ENCODE peak calls at places on chromosomes 13 and 19, in nine cellular contexts. One of them, this sample, is unnamed. For H3K9me3, the result is how much of the 10 kb centered on the place peaks cover.

GRCh38 chr19:2221250-2221831 is 14.8 kb downstream of the PLEKHJ1 start:
- DNase-seq in IMR-90: peak
- DNase-seq in CD8-positive, alpha-beta T cell: no peak
- DNase-seq in pancreas: no peak
- DNase-seq in thyroid gland: no peak
- DNase-seq in heart left ventricle: no peak
- DNase-seq in adrenal gland: peak
- DNase-seq in cardiac muscle cell: no peak
- DNase-seq in fibroblast of lung: peak
- DNase-seq in this sample: no peak

GRCh38 chr19:48481846-48482639 is 12.9 kb downstream of the CYTH2 start:
- DNase-seq in adrenal gland: no peak
- DNase-seq in CD8-positive, alpha-beta T cell: no peak
- DNase-seq in IMR-90: no peak
- DNase-seq in heart left ventricle: no peak
- DNase-seq in pancreas: no peak
- DNase-seq in fibroblast of lung: no peak
- DNase-seq in cardiac muscle cell: no peak
- DNase-seq in thyroid gland: no peak
- DNase-seq in this sample: no peak

GRCh38 chr19:10535613-10536012 is 8.1 kb upstream of the ATG4D start:
- DNase-seq in cardiac muscle cell: no peak
- DNase-seq in thyroid gland: no peak
- DNase-seq in CD8-positive, alpha-beta T cell: no peak
- DNase-seq in heart left ventricle: no peak
- DNase-seq in fibroblast of lung: no peak
- DNase-seq in adrenal gland: no peak
- DNase-seq in pancreas: no peak
- DNase-seq in IMR-90: peak
- DNase-seq in this sample: no peak

GRCh38 chr13:64007334-64007733 is 2591.7 kb upstream of the PCDH20 start:
- DNase-seq in fibroblast of lung: no peak
- DNase-seq in pancreas: no peak
- DNase-seq in heart left ventricle: no peak
- DNase-seq in adrenal gland: no peak
- DNase-seq in thyroid gland: no peak
- DNase-seq in IMR-90: peak
- DNase-seq in CD8-positive, alpha-beta T cell: no peak
- DNase-seq in cardiac muscle cell: no peak
- DNase-seq in this sample: no peak

GRCh38 chr19:28208745-28209144 is 1004.2 kb downstream of the UQCRFS1 start:
- DNase-seq in thyroid gland: no peak
- DNase-seq in IMR-90: no peak
- DNase-seq in CD8-positive, alpha-beta T cell: no peak
- DNase-seq in heart left ventricle: no peak
- DNase-seq in cardiac muscle cell: no peak
- DNase-seq in adrenal gland: no peak
- DNase-seq in pancreas: no peak
- DNase-seq in fibroblast of lung: no peak
- DNase-seq in this sample: no peak

GRCh38 chr13:26929971-26930730 is 169.6 kb upstream of the GPR12 start:
- DNase-seq in pancreas: no peak
- DNase-seq in CD8-positive, alpha-beta T cell: peak
- DNase-seq in thyroid gland: peak
- DNase-seq in fibroblast of lung: peak
- DNase-seq in heart left ventricle: peak
- DNase-seq in IMR-90: peak
- DNase-seq in adrenal gland: peak
- DNase-seq in cardiac muscle cell: peak
- DNase-seq in this sample: peak

GRCh38 chr13:92164822-92165221 is 766.4 kb downstream of the GPC5 start:
- DNase-seq in IMR-90: no peak
- DNase-seq in heart left ventricle: no peak
- DNase-seq in pancreas: no peak
- DNase-seq in fibroblast of lung: no peak
- DNase-seq in cardiac muscle cell: no peak
- DNase-seq in thyroid gland: no peak
- DNase-seq in CD8-positive, alpha-beta T cell: no peak
- DNase-seq in adrenal gland: no peak
- DNase-seq in this sample: no peak

GRCh38 chr19:16001481-16002312 is 52.9 kb downstream of the OR10H4 start:
- DNase-seq in fibroblast of lung: peak
- DNase-seq in CD8-positive, alpha-beta T cell: no peak
- DNase-seq in thyroid gland: no peak
- DNase-seq in adrenal gland: no peak
- DNase-seq in cardiac muscle cell: peak
- DNase-seq in heart left ventricle: no peak
- DNase-seq in IMR-90: peak
- DNase-seq in pancreas: no peak
- DNase-seq in this sample: no peak

GRCh38 chr13:42215578-42216421 is 56.2 kb upstream of the AKAP11 start:
- DNase-seq in pancreas: no peak
- DNase-seq in thyroid gland: peak
- DNase-seq in cardiac muscle cell: peak
- DNase-seq in IMR-90: peak
- DNase-seq in adrenal gland: peak
- DNase-seq in fibroblast of lung: peak
- DNase-seq in CD8-positive, alpha-beta T cell: no peak
- DNase-seq in heart left ventricle: no peak
- DNase-seq in this sample: no peak

GRCh38 chr13:50229935-50230334 is 214.7 kb downstream of the KCNRG start:
- DNase-seq in heart left ventricle: no peak
- DNase-seq in cardiac muscle cell: peak
- DNase-seq in thyroid gland: no peak
- DNase-seq in IMR-90: no peak
- DNase-seq in fibroblast of lung: peak
- DNase-seq in pancreas: no peak
- DNase-seq in CD8-positive, alpha-beta T cell: no peak
- DNase-seq in adrenal gland: no peak
- DNase-seq in this sample: no peak

GRCh38 chr13:94708031-94708571 is 4.2 kb downstream of the SOX21 start:
- DNase-seq in heart left ventricle: no peak
- DNase-seq in adrenal gland: no peak
- DNase-seq in cardiac muscle cell: no peak
- DNase-seq in fibroblast of lung: no peak
- DNase-seq in CD8-positive, alpha-beta T cell: no peak
- DNase-seq in thyroid gland: no peak
- DNase-seq in pancreas: no peak
- DNase-seq in IMR-90: no peak
- DNase-seq in this sample: no peak

GRCh38 chr19:33395561-33396550 is 22.3 kb downstream of the CEBPG start:
- DNase-seq in adrenal gland: no peak
- DNase-seq in IMR-90: peak
- DNase-seq in CD8-positive, alpha-beta T cell: no peak
- DNase-seq in cardiac muscle cell: peak
- DNase-seq in pancreas: peak
- DNase-seq in fibroblast of lung: peak
- DNase-seq in heart left ventricle: peak
- DNase-seq in thyroid gland: peak
- DNase-seq in this sample: no peak

GRCh38 chr19:35266904-35267817 is 1.6 kb upstream of the USF2 start:
- DNase-seq in CD8-positive, alpha-beta T cell: no peak
- DNase-seq in adrenal gland: peak
- DNase-seq in cardiac muscle cell: no peak
- DNase-seq in IMR-90: peak
- DNase-seq in pancreas: peak
- DNase-seq in heart left ventricle: peak
- DNase-seq in thyroid gland: peak
- DNase-seq in fibroblast of lung: peak
- DNase-seq in this sample: peak

GRCh38 chr13:33322965-33323668 is 37.6 kb upstream of the STARD13 start:
- DNase-seq in fibroblast of lung: no peak
- DNase-seq in IMR-90: no peak
- DNase-seq in pancreas: no peak
- DNase-seq in thyroid gland: no peak
- DNase-seq in cardiac muscle cell: no peak
- DNase-seq in adrenal gland: no peak
- DNase-seq in CD8-positive, alpha-beta T cell: no peak
- DNase-seq in heart left ventricle: no peak
- DNase-seq in this sample: no peak

GRCh38 chr13:41603917-41604316 is 146.6 kb downstream of the RGCC start:
- DNase-seq in fibroblast of lung: peak
- DNase-seq in pancreas: no peak
- DNase-seq in IMR-90: peak
- DNase-seq in heart left ventricle: no peak
- DNase-seq in adrenal gland: peak
- DNase-seq in thyroid gland: peak
- DNase-seq in CD8-positive, alpha-beta T cell: no peak
- DNase-seq in cardiac muscle cell: peak
- DNase-seq in this sample: no peak

DNA sequence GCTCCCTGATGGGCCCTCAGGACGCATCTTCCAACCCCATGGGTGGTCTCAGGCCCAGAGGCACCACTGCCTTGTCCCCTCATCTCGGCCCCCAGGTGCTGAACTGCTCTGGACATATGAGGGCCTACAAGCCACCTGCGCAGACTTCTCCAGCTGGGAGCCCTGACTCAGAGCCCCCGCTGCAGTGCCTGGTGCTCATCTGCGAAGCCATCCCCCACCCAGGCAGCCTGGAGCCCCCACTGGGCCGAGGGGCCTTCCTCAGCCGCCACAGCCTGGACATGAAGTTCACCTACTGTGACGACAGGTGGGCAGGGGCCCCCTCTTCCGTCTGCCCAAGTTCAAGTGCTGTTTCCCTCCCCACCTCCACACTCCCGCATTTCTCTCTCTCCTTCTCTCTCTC is 12.2 kb downstream of the HIF3A start:
- DNase-seq in adrenal gland: no peak
- DNase-seq in heart left ventricle: no peak
- DNase-seq in fibroblast of lung: no peak
- DNase-seq in cardiac muscle cell: no peak
- DNase-seq in thyroid gland: no peak
- DNase-seq in IMR-90: no peak
- DNase-seq in pancreas: no peak
- DNase-seq in CD8-positive, alpha-beta T cell: no peak
- DNase-seq in this sample: no peak
- TF ChIP-seq CTCF in adrenal gland: no peak
- TF ChIP-seq CTCF in heart left ventricle: no peak
- TF ChIP-seq CTCF in fibroblast of lung: no peak
- TF ChIP-seq CTCF in cardiac muscle cell: no peak
- TF ChIP-seq CTCF in thyroid gland: no peak
- TF ChIP-seq CTCF in IMR-90: no peak
- TF ChIP-seq CTCF in pancreas: no peak
- TF ChIP-seq CTCF in CD8-positive, alpha-beta T cell: no peak
- TF ChIP-seq CTCF in this sample: no peak

DNA sequence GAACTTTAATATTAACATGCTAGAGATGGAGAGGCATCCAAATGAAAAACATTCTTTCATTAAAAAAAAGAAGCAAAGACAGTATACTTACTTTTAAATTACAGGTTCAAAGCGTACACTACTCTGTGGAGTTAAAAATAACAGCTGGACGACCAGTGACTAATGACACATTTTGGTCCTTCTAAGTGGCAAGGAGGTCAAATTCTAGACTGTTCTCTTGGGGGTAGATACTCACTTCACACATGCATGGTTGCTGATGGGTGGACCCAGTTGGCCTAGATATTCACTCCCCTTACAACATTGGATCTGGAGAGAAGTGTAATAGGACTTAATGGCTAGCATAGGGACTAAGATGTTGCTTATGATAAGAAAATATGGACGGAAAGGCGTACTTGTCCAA is 302.2 kb downstream of the DNAJC15 start:
- DNase-seq in CD8-positive, alpha-beta T cell: no peak
- DNase-seq in pancreas: no peak
- DNase-seq in adrenal gland: no peak
- DNase-seq in heart left ventricle: no peak
- DNase-seq in cardiac muscle cell: no peak
- DNase-seq in fibroblast of lung: no peak
- DNase-seq in IMR-90: no peak
- DNase-seq in thyroid gland: no peak
- DNase-seq in this sample: no peak
- H3K4me3 ChIP-seq in CD8-positive, alpha-beta T cell: no peak
- H3K4me3 ChIP-seq in pancreas: no peak
- H3K4me3 ChIP-seq in adrenal gland: no peak
- H3K4me3 ChIP-seq in heart left ventricle: no peak
- H3K4me3 ChIP-seq in cardiac muscle cell: no peak
- H3K4me3 ChIP-seq in fibroblast of lung: no peak
- H3K4me3 ChIP-seq in IMR-90: no peak
- H3K4me3 ChIP-seq in thyroid gland: no peak
- H3K4me3 ChIP-seq in this sample: no peak

GRCh38 chr13:19057588-19058340 is 123.9 kb downstream of the TUBA3C start:
- DNase-seq in thyroid gland: no peak
- DNase-seq in pancreas: no peak
- DNase-seq in cardiac muscle cell: no peak
- DNase-seq in fibroblast of lung: no peak
- DNase-seq in CD8-positive, alpha-beta T cell: no peak
- DNase-seq in IMR-90: no peak
- DNase-seq in adrenal gland: no peak
- DNase-seq in heart left ventricle: no peak
- DNase-seq in this sample: no peak

GRCh38 chr13:19056984-19057490 is 124.6 kb downstream of the TUBA3C start:
- DNase-seq in IMR-90: no peak
- DNase-seq in CD8-positive, alpha-beta T cell: no peak
- DNase-seq in adrenal gland: no peak
- DNase-seq in thyroid gland: no peak
- DNase-seq in pancreas: no peak
- DNase-seq in fibroblast of lung: no peak
- DNase-seq in cardiac muscle cell: no peak
- DNase-seq in heart left ventricle: no peak
- DNase-seq in this sample: no peak

GRCh38 chr13:19059016-19059780 is 122.4 kb downstream of the TUBA3C start:
- DNase-seq in CD8-positive, alpha-beta T cell: no peak
- DNase-seq in fibroblast of lung: no peak
- DNase-seq in cardiac muscle cell: no peak
- DNase-seq in IMR-90: no peak
- DNase-seq in pancreas: no peak
- DNase-seq in heart left ventricle: no peak
- DNase-seq in thyroid gland: no peak
- DNase-seq in adrenal gland: no peak
- DNase-seq in this sample: no peak

GRCh38 chr13:19060311-19061002 is 121.2 kb downstream of the TUBA3C start:
- DNase-seq in thyroid gland: no peak
- DNase-seq in CD8-positive, alpha-beta T cell: no peak
- DNase-seq in fibroblast of lung: no peak
- DNase-seq in heart left ventricle: no peak
- DNase-seq in adrenal gland: no peak
- DNase-seq in pancreas: no peak
- DNase-seq in cardiac muscle cell: no peak
- DNase-seq in IMR-90: no peak
- DNase-seq in this sample: no peak

DNA sequence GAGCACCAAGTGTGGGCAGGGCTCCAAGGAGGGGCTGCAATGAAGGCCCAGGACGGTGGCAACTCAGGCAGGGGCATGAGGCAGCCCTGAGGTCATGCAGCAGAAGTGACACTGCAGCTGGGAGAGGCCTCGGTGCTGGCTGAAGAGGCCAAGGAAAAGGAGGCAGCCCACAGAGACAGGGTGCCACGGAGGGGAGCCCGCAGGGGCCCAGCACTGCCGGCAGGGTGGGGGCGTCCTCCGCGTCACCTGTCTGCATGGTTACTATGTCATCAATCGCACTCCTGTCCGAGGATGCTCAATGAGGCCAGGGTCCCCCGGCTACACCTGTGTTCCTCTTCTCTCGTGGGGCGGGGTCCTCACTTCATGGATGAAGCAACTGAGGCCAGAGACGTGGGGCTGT is 123.1 kb downstream of the TUBA3C start:
- DNase-seq in adrenal gland: no peak
- DNase-seq in cardiac muscle cell: no peak
- DNase-seq in pancreas: no peak
- DNase-seq in fibroblast of lung: no peak
- DNase-seq in IMR-90: no peak
- DNase-seq in heart left ventricle: no peak
- DNase-seq in CD8-positive, alpha-beta T cell: no peak
- DNase-seq in thyroid gland: no peak
- DNase-seq in this sample: no peak
- H3K9me3 ChIP-seq in adrenal gland: under half
- H3K9me3 ChIP-seq in cardiac muscle cell: under half
- H3K9me3 ChIP-seq in pancreas: under half
- H3K9me3 ChIP-seq in fibroblast of lung: under half
- H3K9me3 ChIP-seq in IMR-90: half or more
- H3K9me3 ChIP-seq in heart left ventricle: under half
- H3K9me3 ChIP-seq in CD8-positive, alpha-beta T cell: under half
- H3K9me3 ChIP-seq in thyroid gland: under half
- H3K9me3 ChIP-seq in this sample: half or more

GRCh38 chr19:38737921-38738731 is 6.1 kb downstream of the CAPN12 start:
- DNase-seq in thyroid gland: no peak
- DNase-seq in heart left ventricle: no peak
- DNase-seq in adrenal gland: no peak
- DNase-seq in pancreas: peak
- DNase-seq in CD8-positive, alpha-beta T cell: no peak
- DNase-seq in fibroblast of lung: no peak
- DNase-seq in IMR-90: no peak
- DNase-seq in cardiac muscle cell: no peak
- DNase-seq in this sample: no peak
- TF ChIP-seq CTCF in thyroid gland: no peak
- TF ChIP-seq CTCF in heart left ventricle: no peak
- TF ChIP-seq CTCF in adrenal gland: no peak
- TF ChIP-seq CTCF in pancreas: no peak
- TF ChIP-seq CTCF in CD8-positive, alpha-beta T cell: no peak
- TF ChIP-seq CTCF in fibroblast of lung: no peak
- TF ChIP-seq CTCF in IMR-90: no peak
- TF ChIP-seq CTCF in cardiac muscle cell: no peak
- TF ChIP-seq CTCF in this sample: no peak